ENCODE peak calls at places on chromosomes 16 and 17, in ten cellular contexts. R, V, Z, E, Q, J, I, H, D and W are unnamed samples.

GRCh38 chr17:16325964-16326363 is 27.3 kb downstream of the CENPV start:
- DNase-seq in Q (no peak), J (no peak), D (no peak), E (no peak), R (no peak), Z (no peak), I (no peak), V (no peak), H (no peak), W (no peak)

GRCh38 chr16:31664683-31665482 is 137.2 kb downstream of the AHSP start:
- DNase-seq in R (no peak), V (no peak), I (no peak), J (no peak), Q (no peak), H (no peak), Z (peak), D (no peak), E (no peak), W (no peak)

GRCh38 chr16:77974883-77975282 is 47.5 kb upstream of the CLEC3A start:
- DNase-seq in R (no peak), Z (no peak), H (no peak), Q (no peak), D (peak), V (no peak), I (no peak), E (peak), J (no peak), W (no peak)

GRCh38 chr17:40646791-40647548 is 648 bp downstream of the SMARCE1 start:
- DNase-seq in Q (no peak), R (peak), J (no peak), H (peak), E (peak), Z (peak), V (no peak), I (no peak), D (peak), W (no peak)

GRCh38 chr17:31566992-31567373 is 175.5 kb downstream of the RAB11FIP4 start:
- DNase-seq in Q (no peak), E (no peak), R (no peak), J (no peak), Z (no peak), I (no peak), H (no peak), V (no peak), D (no peak), W (no peak)

GRCh38 chr16:50276801-50277560 is 10.6 kb downstream of the ADCY7 start:
- DNase-seq in J (no peak), E (no peak), Q (no peak), D (no peak), R (no peak), H (no peak), Z (no peak), I (no peak), V (no peak), W (no peak)

GRCh38 chr17:71458322-71458721 is 662.5 kb upstream of the SOX9 start:
- DNase-seq in Q (no peak), D (no peak), J (no peak), R (no peak), Z (no peak), I (no peak), H (no peak), E (no peak), V (no peak), W (no peak)

GRCh38 chr17:57938061-57938502 is 17.1 kb downstream of the CUEDC1 start:
- DNase-seq in J (no peak), V (no peak), I (no peak), Z (no peak), R (no peak), Q (no peak), H (no peak), E (no peak), D (no peak), W (peak)

GRCh38 chr17:31371511-31372097 is 19.9 kb upstream of the RAB11FIP4 start:
- DNase-seq in R (no peak), E (no peak), I (no peak), Z (peak), J (no peak), V (no peak), Q (no peak), H (no peak), D (peak), W (no peak)

GRCh38 chr17:27747462-27748359 is 52.6 kb downstream of the NOS2 start:
- DNase-seq in D (no peak), R (no peak), Q (no peak), V (no peak), E (no peak), I (no peak), H (no peak), J (no peak), Z (no peak), W (no peak)

GRCh38 chr17:41481051-41481450 is at the start of gene KRT35:
- DNase-seq in Q (no peak), D (no peak), Z (no peak), J (no peak), H (no peak), I (no peak), R (no peak), E (no peak), V (no peak), W (no peak)

GRCh38 chr17:16287563-16288027 is 65.7 kb downstream of the CENPV start:
- DNase-seq in Q (peak), D (peak), H (peak), E (peak), I (no peak), V (peak), Z (peak), R (no peak), J (no peak), W (no peak)

GRCh38 chr17:55356440-55357328 is 65.0 kb downstream of the MMD start:
- DNase-seq in I (peak), R (peak), V (peak), E (peak), J (peak), D (peak), Z (peak), Q (peak), H (peak), W (no peak)

GRCh38 chr17:56158344-56158743 is 5.1 kb downstream of the ANKFN1 start:
- DNase-seq in J (no peak), D (no peak), Q (no peak), V (no peak), E (no peak), I (no peak), R (no peak), H (no peak), Z (no peak), W (no peak)

GRCh38 chr16:14436410-14436955 is 193.6 kb downstream of the PARN start:
- DNase-seq in Z (no peak), E (no peak), I (no peak), V (no peak), H (no peak), D (no peak), J (no peak), Q (no peak), R (no peak), W (no peak)

GRCh38 chr16:17802566-17802965 is 331.8 kb upstream of the XYLT1 start:
- DNase-seq in Q (no peak), E (no peak), V (no peak), D (no peak), Z (peak), J (no peak), I (no peak), H (no peak), R (no peak), W (no peak)

GRCh38 chr16:19936431-19936830 is 51.8 kb upstream of the GPRC5B start:
- DNase-seq in Q (no peak), H (no peak), J (no peak), I (no peak), E (no peak), Z (no peak), R (no peak), D (peak), V (no peak), W (no peak)

GRCh38 chr17:80068301-80069160 is 32.1 kb downstream of the CCDC40 start:
- DNase-seq in J (peak), Z (peak), H (no peak), V (peak), Q (no peak), E (no peak), R (no peak), D (no peak), I (peak), W (no peak)

GRCh38 chr16:85377388-85378144 is 235.6 kb upstream of the GSE1 start:
- DNase-seq in H (no peak), Z (no peak), V (no peak), E (peak), J (no peak), Q (no peak), I (no peak), R (no peak), D (no peak), W (no peak)

GRCh38 chr16:23354246-23354645 is 52.1 kb downstream of the SCNN1B start:
- DNase-seq in V (no peak), H (no peak), Q (no peak), E (no peak), I (no peak), Z (no peak), J (peak), D (no peak), R (no peak), W (peak)

GRCh38 chr16:89709716-89710480 is 8.4 kb upstream of the SPATA2L start:
- DNase-seq in E (no peak), V (no peak), Q (no peak), Z (no peak), J (no peak), I (no peak), D (no peak), R (no peak), H (no peak), W (peak)

GRCh38 chr17:6823011-6823442 is 8.5 kb downstream of the TEKT1 start:
- DNase-seq in H (no peak), I (no peak), J (no peak), R (no peak), E (no peak), D (peak), V (no peak), Z (peak), Q (no peak), W (no peak)

GRCh38 chr16:13631213-13631767 is 288.7 kb upstream of the ERCC4 start:
- DNase-seq in H (no peak), D (no peak), E (peak), Z (no peak), Q (no peak), I (no peak), R (no peak), V (no peak), J (no peak), W (no peak)

GRCh38 chr17:80992948-80993624 is 1.4 kb downstream of the CHMP6 start:
- DNase-seq in V (no peak), J (no peak), Z (no peak), H (no peak), I (no peak), D (no peak), E (no peak), Q (no peak), R (no peak), W (peak)

GRCh38 chr17:846901-847777 is 65.0 kb downstream of the MRM3 start:
- DNase-seq in I (no peak), J (no peak), H (no peak), E (no peak), V (no peak), D (no peak), R (no peak), Q (no peak), Z (peak), W (no peak)

GRCh38 chr17:77882481-77883212 is 75.9 kb upstream of the TNRC6C start:
- DNase-seq in I (peak), E (no peak), Q (peak), D (peak), J (peak), Z (peak), R (no peak), V (peak), H (peak), W (peak)

GRCh38 chr17:42055496-42055895 is 5.1 kb upstream of the C17orf113 start:
- DNase-seq in Z (peak), V (no peak), Q (no peak), D (peak), J (no peak), I (no peak), E (no peak), R (no peak), H (no peak), W (no peak)

GRCh38 chr16:16075463-16076399 is 126.3 kb downstream of the ABCC1 start:
- DNase-seq in I (peak), J (peak), Z (peak), D (peak), R (no peak), V (peak), Q (peak), H (no peak), E (no peak), W (peak)

GRCh38 chr17:7293821-7294613 is 422 bp downstream of the YBX2 start:
- DNase-seq in R (no peak), V (peak), E (peak), Q (peak), H (no peak), J (no peak), D (peak), I (no peak), Z (no peak), W (no peak)

GRCh38 chr16:66660422-66661209 is 35.9 kb downstream of the CMTM4 start:
- DNase-seq in Z (peak), D (peak), R (peak), H (no peak), I (peak), J (peak), E (peak), V (peak), Q (peak), W (peak)

GRCh38 chr17:7167832-7168231 is 11.3 kb downstream of the ASGR1 start:
- DNase-seq in R (no peak), V (no peak), H (no peak), J (no peak), D (peak), Q (no peak), Z (no peak), I (no peak), E (no peak), W (no peak)

DNA sequence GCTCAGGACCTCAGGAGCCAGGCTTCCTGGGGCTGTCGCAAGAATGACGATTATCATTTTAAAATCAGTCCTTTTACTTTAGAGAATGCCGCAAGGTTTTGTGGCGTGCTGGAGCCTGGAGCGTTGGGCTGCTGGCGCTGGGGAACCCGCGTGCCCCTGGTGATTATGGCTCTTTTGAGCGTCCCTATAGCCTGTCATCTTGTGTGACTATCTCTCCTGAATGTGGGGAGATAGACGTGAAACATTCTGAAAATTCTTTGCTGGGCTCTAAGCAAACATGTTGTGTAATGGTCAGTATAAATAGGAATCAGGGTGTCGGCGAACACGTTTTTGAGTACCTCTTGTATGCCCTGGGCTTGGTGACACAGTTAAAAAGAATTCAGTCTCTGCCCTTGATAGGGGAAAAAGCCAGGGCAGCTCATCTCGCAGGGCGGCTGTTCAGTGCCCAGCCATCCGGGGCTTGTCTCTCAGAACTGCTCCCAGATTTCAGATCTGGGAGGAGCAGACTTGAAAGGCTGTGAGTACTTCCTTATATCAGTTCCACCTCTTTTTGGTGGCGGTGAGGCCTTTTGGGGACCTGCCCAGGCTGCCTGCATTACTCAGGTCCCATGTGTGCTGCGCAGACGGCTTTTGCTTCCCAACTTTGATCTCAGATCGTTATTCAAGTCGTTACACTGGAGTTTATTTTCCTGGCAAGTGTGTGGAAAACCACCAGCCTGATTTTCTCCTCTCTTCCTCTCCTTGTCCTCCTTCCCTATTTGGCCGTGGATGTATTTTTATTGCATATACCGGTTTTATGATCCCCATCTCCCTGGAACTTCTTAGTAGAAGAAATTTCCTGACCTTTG is 976 bp downstream of the SLC7A6 start:
- DNase-seq in Q (peak), J (peak), R (peak), Z (peak), H (peak), E (peak), I (peak), V (peak), D (peak), W (no peak)
- TF ChIP-seq POLR2A in Q (peak), J (no peak), R (peak), Z (peak), H (no peak), E (no peak), I (peak), V (no peak), D (no peak), W (no peak)

DNA sequence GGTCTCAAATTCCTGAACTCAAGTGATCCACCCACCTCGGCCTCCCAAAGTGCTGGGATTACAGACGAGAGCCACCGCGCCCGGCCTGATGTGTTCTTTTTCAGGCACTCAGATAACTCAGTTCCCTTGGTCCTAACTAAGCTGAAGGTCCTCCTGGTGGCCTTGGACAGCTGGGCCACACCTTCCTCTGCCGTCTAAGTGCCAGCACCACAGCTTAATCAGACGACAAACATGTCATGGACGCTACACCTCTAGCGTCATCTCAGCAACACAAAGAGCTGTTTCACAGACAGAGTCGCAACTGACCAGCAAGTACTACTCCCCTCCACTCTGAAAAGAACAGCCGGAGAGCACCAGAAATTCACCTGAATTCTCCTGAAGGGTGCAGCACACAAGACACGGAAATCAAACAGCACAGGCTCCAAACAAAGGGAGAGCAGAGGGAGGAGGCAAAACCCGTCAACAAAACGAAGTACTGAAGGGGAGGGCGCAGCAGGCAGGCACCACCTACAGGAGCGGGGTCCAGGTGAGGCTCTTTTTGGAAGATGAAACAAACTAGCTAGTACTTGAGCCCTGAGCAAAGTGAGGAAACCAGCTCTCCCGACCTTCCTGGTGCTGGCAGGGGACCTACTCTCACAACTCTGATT is 4.4 kb downstream of the TRAP1 start:
- DNase-seq in E (no peak), Z (no peak), R (no peak), D (no peak), I (no peak), V (peak), Q (no peak), H (no peak), J (no peak), W (no peak)
- TF ChIP-seq POLR2A in E (no peak), Z (no peak), R (no peak), D (no peak), I (no peak), V (no peak), Q (no peak), H (no peak), J (no peak), W (no peak)

DNA sequence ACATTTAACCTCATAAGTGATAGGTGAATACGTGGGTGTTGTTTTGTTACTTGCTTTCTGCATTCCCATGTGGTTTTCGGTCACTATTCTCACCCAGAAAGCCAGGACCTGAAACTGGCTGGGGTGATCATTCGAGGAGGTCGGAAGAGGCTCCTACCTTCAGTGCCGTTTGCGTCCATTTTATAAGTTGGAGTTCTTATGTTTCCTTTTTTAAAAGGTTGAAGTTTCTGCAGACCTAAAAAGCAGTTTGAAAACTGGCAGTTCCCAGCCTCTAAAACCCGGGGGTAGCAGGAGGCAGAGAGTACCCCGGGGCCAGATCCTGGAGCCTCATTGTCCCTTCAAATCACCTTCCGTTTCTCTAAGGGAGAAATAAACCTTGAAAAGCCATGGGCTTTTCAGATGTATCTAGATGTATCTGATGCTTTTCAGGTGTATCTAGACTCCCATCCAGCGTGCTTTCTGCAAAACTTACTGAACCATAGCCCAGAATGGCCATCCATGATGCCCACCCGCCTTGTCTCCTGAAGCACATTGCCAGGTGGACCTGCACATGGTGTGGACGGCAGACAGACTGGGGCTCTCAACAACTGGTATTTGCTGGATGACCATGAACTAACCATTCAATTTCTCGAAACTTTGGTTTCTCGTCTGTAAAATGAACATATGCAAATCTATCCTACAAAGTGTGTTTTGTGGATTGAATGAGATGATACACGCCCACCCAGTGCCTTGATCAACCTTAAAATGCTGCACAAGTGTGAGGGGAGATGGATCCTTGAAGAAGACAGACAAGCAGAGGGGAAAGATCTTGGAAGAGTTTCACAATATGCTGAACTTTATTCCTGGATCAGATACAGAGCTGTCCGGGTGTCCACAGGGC is 1.3 kb downstream of the NLRC5 start:
- DNase-seq in E (no peak), I (no peak), D (peak), J (peak), Q (peak), H (no peak), V (no peak), Z (no peak), R (no peak), W (peak)
- TF ChIP-seq POLR2A in E (no peak), I (no peak), D (no peak), J (no peak), Q (no peak), H (no peak), V (no peak), Z (no peak), R (no peak), W (no peak)

GRCh38 chr17:48597775-48598631 is 4.4 kb upstream of the HOXB5 start:
- DNase-seq in I (peak), V (peak), J (peak), Q (peak), D (peak), H (no peak), E (peak), Z (peak), R (no peak), W (peak)
- TF ChIP-seq POLR2A in I (peak), V (no peak), J (peak), Q (peak), D (no peak), H (peak), E (no peak), Z (peak), R (no peak), W (no peak)

DNA sequence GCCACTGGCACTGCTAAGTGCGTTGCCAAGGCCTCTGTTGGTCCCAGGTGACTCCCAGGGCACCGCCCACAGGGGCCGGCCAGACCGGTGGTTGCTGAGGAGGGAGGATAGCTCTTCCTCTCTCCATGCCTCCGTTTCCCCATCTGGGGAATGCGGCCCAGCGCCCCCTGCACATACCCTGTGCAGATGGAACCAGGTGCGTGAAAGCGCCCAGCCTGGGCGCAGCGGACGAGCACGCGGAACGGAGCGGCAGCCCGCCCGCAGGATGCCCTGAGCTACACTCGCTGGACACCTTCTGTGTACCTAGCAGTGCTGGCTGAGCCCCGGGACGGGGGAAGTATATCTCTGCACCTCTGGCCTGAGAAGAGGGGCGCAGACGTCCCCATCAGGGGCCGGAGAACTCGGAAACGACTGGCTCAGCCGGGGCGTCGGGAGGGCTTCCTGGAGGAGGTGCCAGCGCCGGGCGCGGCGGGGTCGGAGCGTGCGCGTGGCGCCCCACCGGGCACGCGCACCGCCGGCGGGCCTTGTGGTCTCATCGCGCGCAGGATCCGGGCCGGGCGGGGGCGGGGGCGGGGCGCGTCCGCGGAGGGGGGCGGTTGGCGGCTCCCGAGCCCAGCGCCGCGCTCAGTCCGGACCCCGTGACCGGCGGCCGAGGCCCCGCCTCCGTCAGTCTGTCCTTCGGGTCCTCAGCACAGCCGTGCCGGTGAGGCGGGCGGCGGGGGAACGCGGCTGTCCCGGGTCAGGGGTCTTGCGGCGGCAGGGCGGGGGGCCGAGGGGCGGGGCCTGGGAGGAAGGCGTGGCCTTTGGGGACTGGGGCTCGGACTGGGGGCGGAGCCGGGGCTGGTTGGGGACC is at the start of the genes CCDC78 and HAGHL:
- DNase-seq in V (peak), I (no peak), H (peak), E (peak), D (peak), Z (peak), R (no peak), J (peak), Q (peak), W (peak)
- TF ChIP-seq POLR2A in V (no peak), I (no peak), H (no peak), E (no peak), D (no peak), Z (no peak), R (no peak), J (no peak), Q (no peak), W (no peak)